ENCODE peak calls at places on chromosomes 7 and 10, in four cellular contexts. T is GM12891, M is K562, J is GM12878. U is an unnamed sample.

GRCh38 chr7:102872460-102872859 is 40.3 kb upstream of the LRRC17 start:
- DNase-seq in T (no peak), M (no peak), J (no peak), U (no peak)

GRCh38 chr10:130579913-130580312 is 443.7 kb downstream of the GLRX3 start:
- DNase-seq in T (no peak), M (no peak), J (no peak), U (no peak)

GRCh38 chr10:101066146-101066889 is 4.5 kb downstream of the KAZALD1 start:
- DNase-seq in T (peak), M (peak), J (no peak), U (no peak)

GRCh38 chr7:28356619-28357018 is 55.7 kb upstream of the CREB5 start:
- DNase-seq in T (no peak), M (no peak), J (no peak), U (no peak)

GRCh38 chr7:144713850-144714249 is 122.0 kb downstream of the TPK1 start:
- DNase-seq in T (no peak), M (no peak), J (no peak), U (no peak)

GRCh38 chr10:48463318-48464003 is 141.4 kb downstream of the ARHGAP22 start:
- DNase-seq in T (no peak), M (peak), J (no peak), U (no peak)

GRCh38 chr7:44286182-44286617 is 39.2 kb downstream of the CAMK2B start:
- DNase-seq in T (no peak), M (no peak), J (no peak), U (no peak)

GRCh38 chr10:70032667-70033066 is 20.0 kb upstream of the MACROH2A2 start:
- DNase-seq in T (no peak), M (no peak), J (no peak), U (no peak)

GRCh38 chr7:7433736-7434260 is 101.9 kb downstream of the COL28A1 start:
- DNase-seq in T (no peak), M (no peak), J (no peak), U (no peak)

GRCh38 chr7:92609921-92610518 is 19.8 kb upstream of the FAM133B start:
- DNase-seq in T (no peak), M (no peak), J (no peak), U (no peak)

GRCh38 chr7:77453531-77453930 is 37.4 kb upstream of the GSAP start:
- DNase-seq in T (no peak), M (no peak), J (no peak), U (no peak)

GRCh38 chr7:99143853-99144672 is at the start of gene SMURF1:
- DNase-seq in T (peak), M (peak), J (no peak), U (no peak)

GRCh38 chr10:78849115-78849514 is 219.7 kb upstream of the ZMIZ1 start:
- DNase-seq in T (no peak), M (no peak), J (no peak), U (no peak)

GRCh38 chr10:5608608-5609270 is 57.7 kb downstream of the ASB13 start:
- DNase-seq in T (no peak), M (no peak), J (no peak), U (no peak)

GRCh38 chr7:23490357-23491131 is 20.3 kb upstream of the IGF2BP3 start:
- DNase-seq in T (no peak), M (peak), J (no peak), U (peak)

GRCh38 chr7:4689151-4689550 is 7.1 kb downstream of the FOXK1 start:
- DNase-seq in T (no peak), M (no peak), J (peak), U (no peak)

GRCh38 chr10:4194231-4194630 is 409.2 kb upstream of the KLF6 start:
- DNase-seq in T (no peak), M (no peak), J (no peak), U (no peak)

GRCh38 chr7:43646603-43647313 is 63.9 kb downstream of the STK17A start:
- DNase-seq in T (no peak), M (no peak), J (no peak), U (no peak)

GRCh38 chr7:105580022-105580740 is 1.1 kb downstream of the EFCAB10 start:
- DNase-seq in T (no peak), M (no peak), J (no peak), U (no peak)

GRCh38 chr10:75736889-75737610 is 305.6 kb downstream of the LRMDA start:
- DNase-seq in T (no peak), M (no peak), J (no peak), U (no peak)

GRCh38 chr7:151115121-151115835 is 29.0 kb downstream of the AGAP3 start:
- DNase-seq in T (peak), M (no peak), J (no peak), U (no peak)

GRCh38 chr7:130872756-130873448 is 138.9 kb upstream of the KLF14 start:
- DNase-seq in T (no peak), M (no peak), J (no peak), U (no peak)

GRCh38 chr7:73701357-73701995 is 18.0 kb downstream of the STX1A start:
- DNase-seq in T (no peak), M (peak), J (no peak), U (no peak)

GRCh38 chr7:18401757-18402156 is 93.8 kb upstream of the HDAC9 start:
- DNase-seq in T (no peak), M (no peak), J (no peak), U (no peak)

GRCh38 chr10:81179805-81180452 is 642.2 kb downstream of the SH2D4B start:
- DNase-seq in T (no peak), M (no peak), J (peak), U (peak)

GRCh38 chr10:104923501-104923900 is 282.4 kb downstream of the SORCS3 start:
- DNase-seq in T (no peak), M (no peak), J (no peak), U (no peak)

GRCh38 chr7:28458732-28459131 is 46.4 kb downstream of the CREB5 start:
- DNase-seq in T (no peak), M (no peak), J (no peak), U (no peak)

GRCh38 chr7:45092100-45092930 is 3.5 kb upstream of the NACAD start:
- DNase-seq in T (no peak), M (no peak), J (no peak), U (no peak)

GRCh38 chr10:117541909-117542705 is 439 bp upstream of the EMX2 start:
- DNase-seq in T (no peak), M (peak), J (no peak), U (no peak)

GRCh38 chr10:74187237-74187636 is 36.2 kb downstream of the ADK start:
- DNase-seq in T (no peak), M (no peak), J (no peak), U (no peak)

GRCh38 chr7:30485667-30486066 is 7.1 kb upstream of the NOD1 start:
- DNase-seq in T (no peak), M (no peak), J (no peak), U (no peak)

GRCh38 chr7:21969822-21970221 is 24.1 kb upstream of the CDCA7L start:
- DNase-seq in T (no peak), M (no peak), J (no peak), U (no peak)

GRCh38 chr7:21967500-21968099 is 21.9 kb upstream of the CDCA7L start:
- DNase-seq in T (no peak), M (no peak), J (no peak), U (peak)

GRCh38 chr7:21971780-21972396 is 26.2 kb upstream of the CDCA7L start:
- DNase-seq in T (no peak), M (no peak), J (no peak), U (no peak)

DNA sequence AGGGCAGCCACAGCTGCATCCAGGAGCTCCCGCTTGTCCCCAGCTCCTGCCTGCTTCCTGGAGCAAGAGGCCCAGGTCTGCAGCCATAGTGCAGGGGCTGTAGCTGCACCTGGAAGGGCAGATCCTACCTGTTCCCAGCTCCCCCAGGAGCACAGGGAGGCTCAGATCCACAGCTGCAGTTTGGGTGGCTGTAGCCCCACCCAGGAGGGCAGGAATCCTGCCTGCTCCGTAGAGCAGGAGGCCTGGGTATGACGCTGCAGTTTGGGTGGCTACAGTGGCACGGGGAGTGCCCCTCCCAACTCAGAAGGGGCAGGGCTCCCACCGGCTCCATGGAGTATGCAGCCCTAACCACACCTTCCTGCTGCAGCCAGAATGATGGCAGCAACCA is 26.7 kb upstream of the CDCA7L start:
- DNase-seq in T (no peak), M (no peak), J (no peak), U (no peak)
- TF ChIP-seq SPI1 in T (no peak), M (no peak), J (no peak), U (no peak)

GRCh38 chr7:57203161-57203791 is 71.0 kb upstream of the ZNF479 start:
- DNase-seq in T (no peak), M (peak), J (no peak), U (no peak)
- TF ChIP-seq SPI1 in T (no peak), M (no peak), J (no peak), U (no peak)

DNA sequence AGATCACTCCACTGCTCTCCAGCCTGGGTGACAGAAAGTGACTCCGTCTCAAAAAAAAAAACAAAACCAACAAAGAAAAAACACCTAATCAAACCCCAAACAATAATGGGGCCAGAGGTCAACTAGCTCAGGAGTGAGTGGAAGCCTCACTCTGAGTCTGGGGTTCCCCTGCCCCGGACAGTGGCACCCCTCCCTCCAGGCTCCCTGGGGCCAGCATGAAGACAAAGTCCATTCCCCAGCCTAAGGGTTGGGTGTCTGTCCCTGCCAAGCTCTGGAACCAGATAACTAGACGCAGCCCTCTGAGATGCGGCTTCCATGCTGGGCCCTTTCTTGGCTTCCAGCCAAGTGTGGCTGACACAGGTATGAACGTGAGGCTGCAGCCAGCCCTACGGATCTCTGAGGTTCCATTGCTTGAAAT is 1.7 kb upstream of the FUOM start:
- DNase-seq in T (no peak), M (no peak), J (no peak), U (no peak)
- TF ChIP-seq SPI1 in T (no peak), M (no peak), J (no peak), U (no peak)

GRCh38 chr10:124802313-124802675 is 675 bp downstream of the ABRAXAS2 start:
- DNase-seq in T (peak), M (no peak), J (no peak), U (peak)
- TF ChIP-seq SPI1 in T (peak), M (peak), J (peak), U (peak)

GRCh38 chr7:1677206-1678069 is 7.4 kb downstream of the ELFN1 start:
- DNase-seq in T (no peak), M (no peak), J (no peak), U (no peak)
- TF ChIP-seq SPI1 in T (no peak), M (no peak), J (no peak), U (no peak)

GRCh38 chr10:122261584-122261983 is 9.5 kb upstream of the BTBD16 start:
- DNase-seq in T (no peak), M (no peak), J (no peak), U (no peak)

GRCh38 chr10:122264442-122264841 is 6.7 kb upstream of the BTBD16 start:
- DNase-seq in T (no peak), M (no peak), J (no peak), U (no peak)

GRCh38 chr10:122265896-122266295 is 5.2 kb upstream of the BTBD16 start:
- DNase-seq in T (no peak), M (no peak), J (no peak), U (no peak)

GRCh38 chr10:122264931-122265330 is 6.2 kb upstream of the BTBD16 start:
- DNase-seq in T (no peak), M (no peak), J (no peak), U (no peak)

DNA sequence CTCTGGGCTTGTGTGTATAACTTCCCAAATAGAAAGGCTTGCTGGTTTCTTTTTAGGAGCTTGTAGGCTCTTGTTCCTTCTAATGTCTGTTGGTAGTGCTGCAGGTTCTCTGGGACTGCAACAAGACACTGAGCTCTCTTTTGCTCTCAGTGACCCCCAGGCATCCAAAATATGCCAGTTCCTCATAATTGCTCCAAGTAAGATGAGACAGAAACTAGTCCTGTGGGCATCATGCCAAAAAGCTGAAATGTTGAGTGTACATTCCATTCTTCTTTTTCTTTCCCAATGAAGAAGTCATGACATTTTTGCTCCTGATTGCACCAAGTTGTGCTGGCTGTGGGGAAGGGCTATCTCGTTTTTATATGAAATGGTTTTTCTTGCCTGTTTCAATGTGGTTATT is 7.1 kb upstream of the BTBD16 start:
- DNase-seq in T (no peak), M (no peak), J (no peak), U (no peak)
- TF ChIP-seq SPI1 in T (no peak), M (no peak), J (no peak), U (no peak)

DNA sequence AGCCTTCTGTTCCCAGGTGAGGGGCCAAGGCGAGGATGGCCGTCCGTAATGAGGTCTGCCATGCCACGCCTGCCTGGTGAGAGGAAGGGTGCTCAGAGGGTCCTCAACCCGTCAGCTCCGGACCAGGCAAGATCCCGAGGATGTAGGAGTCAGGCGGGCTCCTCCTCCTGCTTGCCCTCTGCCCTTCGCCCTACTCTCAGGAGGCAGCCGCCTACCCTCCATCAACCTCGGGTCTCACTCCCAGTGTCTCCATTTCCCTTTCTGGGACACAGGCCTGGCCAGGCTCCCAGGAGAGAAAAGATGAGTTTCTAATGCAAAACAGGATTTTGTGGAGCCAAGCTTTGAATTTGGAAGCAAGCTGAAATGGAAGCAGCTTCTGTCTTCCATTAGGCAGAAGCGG is 184.0 kb downstream of the PTPN20 start:
- DNase-seq in T (no peak), M (no peak), J (no peak), U (no peak)
- TF ChIP-seq SPI1 in T (no peak), M (no peak), J (no peak), U (no peak)

GRCh38 chr7:158372400-158373302 is 215.0 kb downstream of the PTPRN2 start:
- DNase-seq in T (no peak), M (no peak), J (no peak), U (no peak)
- TF ChIP-seq SPI1 in T (no peak), M (no peak), J (no peak), U (no peak)

GRCh38 chr10:113411456-113411855 is 141.4 kb upstream of the HABP2 start:
- DNase-seq in T (no peak), M (no peak), J (no peak), U (no peak)
- TF ChIP-seq SPI1 in T (no peak), M (no peak), J (no peak), U (no peak)